ENCODE peak calls at places on chromosomes 7 and 10, in five cellular contexts. G, K, D, Q and A are unnamed samples.

GRCh38 chr10:73786512-73786885 is 1.1 kb downstream of the ZSWIM8 start:
- DNase-seq in G (no peak), K (no peak), D (no peak), Q (no peak), A (peak)

GRCh38 chr7:84372155-84372621 is 177.6 kb upstream of the SEMA3A start:
- DNase-seq in G (no peak), K (peak), D (no peak), Q (no peak), A (no peak)

GRCh38 chr7:3000566-3000965 is 43.1 kb downstream of the CARD11 start:
- DNase-seq in G (no peak), K (no peak), D (no peak), Q (no peak), A (no peak)

GRCh38 chr10:47450442-47450841 is 33.5 kb downstream of the ANXA8 start:
- DNase-seq in G (no peak), K (no peak), D (no peak), Q (peak), A (no peak)

GRCh38 chr7:27179503-27180430 is 5.3 kb downstream of the HOXA11 start:
- DNase-seq in G (peak), K (peak), D (no peak), Q (peak), A (peak)

GRCh38 chr10:60424971-60425370 is 35.3 kb upstream of the ANK3 start:
- DNase-seq in G (no peak), K (no peak), D (no peak), Q (no peak), A (no peak)

GRCh38 chr7:88689821-88690220 is 69.7 kb upstream of the ZNF804B start:
- DNase-seq in G (no peak), K (no peak), D (no peak), Q (peak), A (no peak)

GRCh38 chr7:55980266-55980665 is 15.9 kb downstream of the NIPSNAP2 start:
- DNase-seq in G (no peak), K (no peak), D (no peak), Q (no peak), A (no peak)

GRCh38 chr10:131731780-131732630 is 168.8 kb upstream of the PPP2R2D start:
- DNase-seq in G (no peak), K (no peak), D (no peak), Q (no peak), A (no peak)

GRCh38 chr7:158803226-158803944 is 25.9 kb downstream of the ESYT2 start:
- DNase-seq in G (no peak), K (no peak), D (no peak), Q (no peak), A (no peak)

GRCh38 chr10:59362184-59362966 is at the start of gene FAM13C:
- DNase-seq in G (peak), K (peak), D (no peak), Q (no peak), A (peak)

GRCh38 chr10:28503114-28503513 is 29.8 kb upstream of the WAC start:
- DNase-seq in G (peak), K (no peak), D (no peak), Q (no peak), A (no peak)

GRCh38 chr7:157656195-157656769 is 319.5 kb downstream of the DNAJB6 start:
- DNase-seq in G (peak), K (no peak), D (no peak), Q (no peak), A (no peak)

GRCh38 chr7:121329460-121330052 is 756 bp downstream of the WNT16 start:
- DNase-seq in G (peak), K (no peak), D (no peak), Q (no peak), A (no peak)

GRCh38 chr7:79175390-79175789 is 278.1 kb downstream of the MAGI2 start:
- DNase-seq in G (no peak), K (no peak), D (no peak), Q (no peak), A (no peak)

GRCh38 chr7:4882169-4882741 is 1.3 kb downstream of the RADIL start:
- DNase-seq in G (peak), K (peak), D (no peak), Q (peak), A (no peak)

GRCh38 chr7:83832009-83832408 is 183.1 kb upstream of the SEMA3E start:
- DNase-seq in G (no peak), K (no peak), D (no peak), Q (no peak), A (no peak)

GRCh38 chr10:27364028-27364427 is 123.4 kb upstream of the ACBD5 start:
- DNase-seq in G (no peak), K (no peak), D (no peak), Q (no peak), A (no peak)

GRCh38 chr10:34815174-34816066 is at the start of gene PARD3:
- DNase-seq in G (peak), K (peak), D (no peak), Q (peak), A (peak)

GRCh38 chr10:116099031-116099430 is 174.0 kb downstream of the GFRA1 start:
- DNase-seq in G (no peak), K (no peak), D (no peak), Q (no peak), A (no peak)

GRCh38 chr10:43409385-43410109 is 561 bp upstream of the HNRNPF start:
- DNase-seq in G (peak), K (no peak), D (no peak), Q (no peak), A (no peak)

GRCh38 chr10:113158183-113158582 is 208.1 kb downstream of the TCF7L2 start:
- DNase-seq in G (peak), K (peak), D (no peak), Q (peak), A (peak)

GRCh38 chr7:133434246-133434865 is 181.5 kb downstream of the EXOC4 start:
- DNase-seq in G (peak), K (peak), D (no peak), Q (peak), A (peak)

GRCh38 chr7:1754345-1754908 is 84.3 kb downstream of the ELFN1 start:
- DNase-seq in G (no peak), K (no peak), D (no peak), Q (no peak), A (no peak)

GRCh38 chr7:151904270-151904669 is 27.4 kb upstream of the PRKAG2 start:
- DNase-seq in G (no peak), K (no peak), D (no peak), Q (no peak), A (no peak)

GRCh38 chr7:47601119-47601880 is 19.4 kb upstream of the TNS3 start:
- DNase-seq in G (no peak), K (peak), D (no peak), Q (no peak), A (peak)

GRCh38 chr7:79290398-79290797 is 163.1 kb downstream of the MAGI2 start:
- DNase-seq in G (no peak), K (no peak), D (no peak), Q (no peak), A (no peak)

GRCh38 chr7:156668130-156668741 is 27.7 kb downstream of the RNF32 start:
- DNase-seq in G (no peak), K (peak), D (no peak), Q (no peak), A (no peak)

GRCh38 chr7:4204530-4205165 is 477.4 kb upstream of the FOXK1 start:
- DNase-seq in G (no peak), K (no peak), D (no peak), Q (no peak), A (no peak)

GRCh38 chr7:127514499-127514898 is 70.9 kb downstream of the GCC1 start:
- DNase-seq in G (peak), K (peak), D (no peak), Q (no peak), A (peak)

GRCh38 chr10:70714245-70714644 is 41.9 kb downstream of the ADAMTS14 start:
- DNase-seq in G (no peak), K (no peak), D (no peak), Q (no peak), A (no peak)

GRCh38 chr10:22542773-22543172 is 171.6 kb downstream of the PIP4K2A start:
- DNase-seq in G (peak), K (no peak), D (no peak), Q (no peak), A (no peak)

GRCh38 chr7:55568613-55569268 is 3.6 kb downstream of the VOPP1 start:
- DNase-seq in G (peak), K (peak), D (no peak), Q (no peak), A (no peak)

GRCh38 chr7:108094933-108095710 is 35.0 kb downstream of the LAMB4 start:
- DNase-seq in G (peak), K (peak), D (no peak), Q (no peak), A (peak)

GRCh38 chr7:151249732-151250072 is 1.2 kb upstream of the SMARCD3 start:
- DNase-seq in G (peak), K (peak), D (no peak), Q (peak), A (peak)

GRCh38 chr10:88473989-88474883 is 108.9 kb downstream of the RNLS start:
- DNase-seq in G (no peak), K (no peak), D (no peak), Q (no peak), A (no peak)

GRCh38 chr10:88471909-88472308 is 111.2 kb downstream of the RNLS start:
- DNase-seq in G (no peak), K (no peak), D (no peak), Q (no peak), A (no peak)

GRCh38 chr10:88474884-88475844 is 108.0 kb downstream of the RNLS start:
- DNase-seq in G (no peak), K (no peak), D (no peak), Q (no peak), A (no peak)

GRCh38 chr10:88467835-88468485 is 115.2 kb downstream of the RNLS start:
- DNase-seq in G (no peak), K (peak), D (no peak), Q (no peak), A (no peak)

DNA sequence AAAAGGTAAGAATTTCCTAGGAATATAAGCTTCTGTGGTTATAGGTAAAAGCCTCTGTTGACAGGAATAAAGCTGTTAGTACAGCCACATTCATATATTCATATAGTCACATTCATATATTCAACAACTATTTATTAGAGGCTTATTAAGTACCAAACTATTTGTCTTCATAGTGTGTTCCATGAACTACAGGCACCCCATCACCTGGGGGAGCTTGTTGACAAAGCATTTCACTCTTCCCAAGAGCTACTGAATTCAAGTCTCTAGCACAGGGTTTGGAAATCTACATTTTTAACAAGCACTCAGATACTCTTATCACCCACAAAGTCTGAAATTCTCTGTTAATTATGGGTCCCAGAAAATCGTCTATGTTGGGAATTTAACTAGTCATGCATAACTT is 110.6 kb downstream of the RNLS start:
- DNase-seq in G (no peak), K (peak), D (no peak), Q (no peak), A (no peak)
- TF ChIP-seq RCOR1 in G (no peak), K (no peak), D (no peak), Q (no peak), A (no peak)

GRCh38 chr7:28473567-28474266 is 61.4 kb downstream of the CREB5 start:
- DNase-seq in G (no peak), K (no peak), D (no peak), Q (no peak), A (no peak)
- TF ChIP-seq SMC3 in G (no peak), K (no peak), D (no peak), Q (no peak), A (no peak)

GRCh38 chr7:111832159-111832558 is 269.9 kb upstream of the IMMP2L start:
- DNase-seq in G (no peak), K (no peak), D (no peak), Q (no peak), A (no peak)
- TF ChIP-seq RCOR1 in G (no peak), K (no peak), D (no peak), Q (no peak), A (no peak)

DNA sequence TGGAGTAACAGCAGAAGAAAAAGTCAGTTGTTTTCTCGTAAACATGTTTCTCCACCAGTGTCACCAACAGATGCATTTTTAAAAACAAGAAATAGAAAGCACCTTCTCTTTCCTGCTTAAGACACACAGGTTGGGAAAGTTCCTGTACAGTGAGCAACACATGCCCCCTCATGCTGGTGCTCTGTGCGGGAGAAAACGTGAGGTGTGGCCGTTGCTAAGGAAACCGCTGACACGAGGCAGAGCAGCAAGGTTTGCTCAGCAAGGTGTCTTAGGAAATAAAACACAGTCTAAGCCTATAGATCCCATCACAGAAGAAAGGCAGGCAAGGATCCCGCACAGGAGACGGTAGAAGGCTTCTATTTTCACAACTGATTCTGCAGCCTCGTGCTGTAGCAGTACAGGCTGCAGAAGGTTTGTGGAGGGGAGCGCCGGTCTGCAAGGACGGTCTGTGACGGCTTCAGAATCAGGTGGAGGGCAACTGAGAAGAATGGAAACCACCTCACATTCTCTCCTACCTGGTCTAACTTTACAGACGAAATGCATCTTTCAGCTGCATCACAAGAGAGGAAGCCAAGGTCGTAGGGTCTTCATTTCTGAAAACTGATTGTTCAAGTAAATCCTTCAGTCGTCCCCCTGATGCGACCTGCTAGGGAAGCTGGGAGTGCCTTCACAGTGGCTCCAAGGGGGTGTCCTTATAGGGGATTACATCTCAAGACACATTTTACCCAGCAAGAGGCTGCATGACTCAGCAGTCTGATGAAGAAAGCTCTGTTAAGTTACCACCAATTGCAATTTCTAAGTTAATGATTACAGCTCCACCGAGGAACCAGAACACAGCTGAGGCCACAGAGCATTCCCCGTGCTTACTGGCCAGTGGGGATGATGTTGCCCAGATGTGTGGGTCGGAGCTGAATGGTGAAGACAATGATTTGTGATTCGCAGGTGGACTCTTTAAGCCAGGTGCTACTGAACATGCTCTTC is 150.7 kb upstream of the KLF14 start:
- DNase-seq in G (no peak), K (no peak), D (no peak), Q (no peak), A (peak)
- TF ChIP-seq SMC3 in G (no peak), K (no peak), D (no peak), Q (no peak), A (no peak)

GRCh38 chr7:140211698-140212097 is 34.9 kb upstream of the KDM7A start:
- DNase-seq in G (no peak), K (no peak), D (no peak), Q (no peak), A (no peak)

GRCh38 chr7:140213684-140214074 is 36.9 kb upstream of the KDM7A start:
- DNase-seq in G (no peak), K (no peak), D (peak), Q (no peak), A (no peak)

GRCh38 chr7:140215281-140215680 is 38.5 kb upstream of the KDM7A start:
- DNase-seq in G (no peak), K (no peak), D (no peak), Q (no peak), A (no peak)

GRCh38 chr7:140212100-140212881 is 35.5 kb upstream of the KDM7A start:
- DNase-seq in G (no peak), K (peak), D (peak), Q (no peak), A (no peak)

GRCh38 chr7:140214075-140214684 is 37.4 kb upstream of the KDM7A start:
- DNase-seq in G (peak), K (peak), D (peak), Q (no peak), A (no peak)
- TF ChIP-seq RCOR1 in G (no peak), K (no peak), D (no peak), Q (no peak), A (no peak)

DNA sequence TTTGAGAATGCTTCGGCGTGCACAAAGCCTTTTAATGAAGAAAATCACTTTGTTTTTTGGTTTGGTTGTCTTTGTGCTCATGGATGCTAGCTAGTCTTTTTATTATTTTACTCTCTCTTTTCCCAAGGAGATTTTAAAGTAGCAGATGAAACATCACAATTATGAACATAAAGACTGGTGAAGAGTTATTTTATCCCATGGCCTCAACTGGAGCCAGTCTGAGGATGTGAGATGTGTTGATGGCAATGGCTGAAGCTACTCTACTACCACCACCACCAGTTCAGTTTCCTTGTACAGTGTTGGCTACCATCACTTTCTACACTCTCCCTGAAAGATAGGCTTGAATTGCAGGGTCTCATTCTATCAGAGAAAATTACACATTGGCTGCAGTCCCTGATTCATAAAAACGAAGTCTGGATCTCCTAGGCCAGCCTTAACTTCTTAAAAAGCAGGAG is 494 bp upstream of the HERC4 start:
- DNase-seq in G (no peak), K (no peak), D (no peak), Q (no peak), A (no peak)
- TF ChIP-seq SMC3 in G (no peak), K (no peak), D (no peak), Q (no peak), A (no peak)

GRCh38 chr7:138882249-138882648 is 84.3 kb upstream of the ATP6V0A4 start:
- DNase-seq in G (no peak), K (no peak), D (no peak), Q (no peak), A (no peak)

GRCh38 chr7:138879356-138879755 is 81.4 kb upstream of the ATP6V0A4 start:
- DNase-seq in G (no peak), K (no peak), D (no peak), Q (no peak), A (no peak)

GRCh38 chr7:138880881-138881577 is 83.0 kb upstream of the ATP6V0A4 start:
- DNase-seq in G (peak), K (no peak), D (no peak), Q (no peak), A (no peak)

GRCh38 chr7:138878847-138879246 is 80.9 kb upstream of the ATP6V0A4 start:
- DNase-seq in G (no peak), K (no peak), D (no peak), Q (no peak), A (no peak)

DNA sequence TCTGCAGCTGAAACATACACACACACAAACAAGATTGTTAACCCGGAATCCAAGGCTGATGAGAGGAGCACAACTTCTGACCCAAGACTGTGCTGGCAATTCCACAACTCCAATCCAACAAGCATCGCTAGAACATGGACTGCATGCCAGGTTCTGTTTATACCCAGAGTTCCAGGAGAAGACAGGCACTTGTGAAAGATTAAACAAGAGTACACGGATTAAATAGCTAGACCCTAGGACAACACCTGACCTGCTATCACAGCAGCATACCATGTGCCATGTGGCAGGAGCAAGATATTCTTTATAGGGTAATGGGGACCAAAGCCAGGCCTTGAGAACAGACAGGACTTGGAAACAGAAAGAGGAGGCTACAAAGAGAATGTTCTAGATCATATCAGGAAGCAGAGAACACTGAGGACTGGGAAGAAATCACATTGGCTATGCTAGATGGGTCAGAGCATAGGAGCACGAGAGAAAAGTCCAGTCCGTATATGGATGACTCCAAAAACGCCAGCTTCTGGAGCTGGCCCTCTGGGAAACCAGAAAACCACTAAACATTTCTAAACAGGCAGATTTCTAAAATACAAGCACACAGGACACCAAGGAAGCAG is 83.7 kb upstream of the ATP6V0A4 start:
- DNase-seq in G (no peak), K (no peak), D (no peak), Q (no peak), A (no peak)
- TF ChIP-seq RCOR1 in G (no peak), K (no peak), D (no peak), Q (no peak), A (no peak)